ENCODE peak calls at places on chromosomes 5 and 9, in eight cellular contexts. One of them, this sample, is unnamed.

GRCh38 chr5:53071738-53072137 is 37.8 kb downstream of the MOCS2 start:
- DNase-seq in neuronal stem cell: no peak
- DNase-seq in astrocyte: peak
- DNase-seq in NT2/D1: no peak
- DNase-seq in fibroblast of lung: no peak
- DNase-seq in mammary epithelial cell: no peak
- DNase-seq in MM.1S: no peak
- DNase-seq in neural progenitor cell: no peak
- DNase-seq in this sample: peak

GRCh38 chr9:22682536-22683392 is 236.1 kb downstream of the DMRTA1 start:
- DNase-seq in neural progenitor cell: no peak
- DNase-seq in neuronal stem cell: no peak
- DNase-seq in MM.1S: peak
- DNase-seq in fibroblast of lung: peak
- DNase-seq in mammary epithelial cell: peak
- DNase-seq in NT2/D1: no peak
- DNase-seq in astrocyte: peak
- DNase-seq in this sample: peak

GRCh38 chr5:137022043-137022442 is 477.1 kb downstream of the SPOCK1 start:
- DNase-seq in mammary epithelial cell: no peak
- DNase-seq in MM.1S: no peak
- DNase-seq in NT2/D1: no peak
- DNase-seq in neuronal stem cell: no peak
- DNase-seq in neural progenitor cell: no peak
- DNase-seq in fibroblast of lung: peak
- DNase-seq in astrocyte: peak
- DNase-seq in this sample: no peak

GRCh38 chr9:37904647-37905505 is 949 bp upstream of the SLC25A51 start:
- DNase-seq in neural progenitor cell: no peak
- DNase-seq in NT2/D1: no peak
- DNase-seq in fibroblast of lung: no peak
- DNase-seq in neuronal stem cell: no peak
- DNase-seq in mammary epithelial cell: peak
- DNase-seq in MM.1S: peak
- DNase-seq in astrocyte: no peak
- DNase-seq in this sample: no peak

GRCh38 chr9:69976165-69976564 is 67.5 kb upstream of the MAMDC2 start:
- DNase-seq in fibroblast of lung: peak
- DNase-seq in neuronal stem cell: no peak
- DNase-seq in MM.1S: no peak
- DNase-seq in mammary epithelial cell: peak
- DNase-seq in NT2/D1: no peak
- DNase-seq in neural progenitor cell: no peak
- DNase-seq in astrocyte: peak
- DNase-seq in this sample: peak

GRCh38 chr5:134938020-134938419 is 29.7 kb upstream of the CATSPER3 start:
- DNase-seq in NT2/D1: no peak
- DNase-seq in mammary epithelial cell: no peak
- DNase-seq in fibroblast of lung: no peak
- DNase-seq in MM.1S: no peak
- DNase-seq in neuronal stem cell: no peak
- DNase-seq in astrocyte: no peak
- DNase-seq in neural progenitor cell: no peak
- DNase-seq in this sample: no peak

GRCh38 chr5:133116601-133117000 is 64.8 kb downstream of the HSPA4 start:
- DNase-seq in MM.1S: no peak
- DNase-seq in neural progenitor cell: no peak
- DNase-seq in fibroblast of lung: no peak
- DNase-seq in mammary epithelial cell: no peak
- DNase-seq in astrocyte: no peak
- DNase-seq in NT2/D1: no peak
- DNase-seq in neuronal stem cell: no peak
- DNase-seq in this sample: no peak

GRCh38 chr9:2087500-2088313 is 72.6 kb downstream of the SMARCA2 start:
- DNase-seq in neural progenitor cell: peak
- DNase-seq in mammary epithelial cell: peak
- DNase-seq in fibroblast of lung: peak
- DNase-seq in NT2/D1: peak
- DNase-seq in astrocyte: peak
- DNase-seq in MM.1S: peak
- DNase-seq in neuronal stem cell: no peak
- DNase-seq in this sample: peak

GRCh38 chr9:136603901-136604816 is 58.3 kb upstream of the NOTCH1 start:
- DNase-seq in fibroblast of lung: no peak
- DNase-seq in mammary epithelial cell: no peak
- DNase-seq in MM.1S: no peak
- DNase-seq in neuronal stem cell: no peak
- DNase-seq in NT2/D1: no peak
- DNase-seq in neural progenitor cell: no peak
- DNase-seq in astrocyte: no peak
- DNase-seq in this sample: no peak

GRCh38 chr5:97628011-97628410 is 445.0 kb upstream of the RIOK2 start:
- DNase-seq in neural progenitor cell: peak
- DNase-seq in NT2/D1: no peak
- DNase-seq in MM.1S: no peak
- DNase-seq in neuronal stem cell: no peak
- DNase-seq in fibroblast of lung: no peak
- DNase-seq in mammary epithelial cell: no peak
- DNase-seq in astrocyte: peak
- DNase-seq in this sample: peak

GRCh38 chr5:6492934-6493333 is 44.3 kb downstream of the UBE2QL1 start:
- DNase-seq in NT2/D1: no peak
- DNase-seq in MM.1S: no peak
- DNase-seq in astrocyte: no peak
- DNase-seq in mammary epithelial cell: no peak
- DNase-seq in neuronal stem cell: no peak
- DNase-seq in fibroblast of lung: no peak
- DNase-seq in neural progenitor cell: no peak
- DNase-seq in this sample: no peak

GRCh38 chr5:135139397-135140134 is 105.5 kb upstream of the PITX1 start:
- DNase-seq in mammary epithelial cell: peak
- DNase-seq in neuronal stem cell: no peak
- DNase-seq in fibroblast of lung: peak
- DNase-seq in MM.1S: no peak
- DNase-seq in NT2/D1: no peak
- DNase-seq in astrocyte: peak
- DNase-seq in neural progenitor cell: no peak
- DNase-seq in this sample: peak

GRCh38 chr5:87413116-87413645 is 451 bp upstream of the CCNH start:
- DNase-seq in fibroblast of lung: peak
- DNase-seq in neural progenitor cell: peak
- DNase-seq in MM.1S: no peak
- DNase-seq in NT2/D1: no peak
- DNase-seq in mammary epithelial cell: no peak
- DNase-seq in astrocyte: peak
- DNase-seq in neuronal stem cell: no peak
- DNase-seq in this sample: peak

GRCh38 chr5:118233601-118234000 is 754.7 kb downstream of the DTWD2 start:
- DNase-seq in neural progenitor cell: no peak
- DNase-seq in astrocyte: peak
- DNase-seq in MM.1S: no peak
- DNase-seq in neuronal stem cell: no peak
- DNase-seq in mammary epithelial cell: no peak
- DNase-seq in NT2/D1: no peak
- DNase-seq in fibroblast of lung: peak
- DNase-seq in this sample: peak

DNA sequence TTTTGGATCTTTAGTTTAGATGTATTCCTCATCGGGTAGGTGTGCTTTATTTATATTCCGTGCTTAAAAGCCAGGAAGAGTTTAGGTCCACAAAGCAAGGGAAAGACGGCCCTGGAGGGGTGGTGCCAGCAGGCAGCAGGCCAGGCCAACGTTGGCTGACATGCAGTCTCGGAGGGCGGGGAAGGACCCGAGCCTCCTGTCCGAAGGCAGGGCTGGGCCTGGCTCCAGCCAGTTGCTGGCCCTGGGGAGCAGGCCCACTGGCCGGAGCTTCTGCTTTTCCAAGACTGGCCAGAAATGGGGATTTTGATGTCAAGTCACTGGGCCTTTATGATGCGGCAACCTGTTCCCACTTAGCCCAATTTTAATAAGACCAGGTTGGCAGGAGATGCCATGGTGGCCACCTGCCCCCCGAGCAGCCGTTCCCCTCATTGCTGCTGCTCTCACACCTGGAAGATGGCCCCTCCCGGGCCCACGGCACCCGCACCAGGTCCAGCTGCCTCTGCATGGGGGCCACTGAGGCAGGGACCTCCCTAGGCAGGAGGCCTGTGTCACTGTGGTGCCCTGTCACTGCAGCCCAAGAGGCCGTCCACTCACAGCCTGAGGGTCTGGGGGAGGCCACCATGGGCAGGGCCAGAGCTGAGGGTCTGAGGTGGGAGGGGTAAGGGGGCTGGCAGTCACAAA is 23.2 kb downstream of the LPCAT1 start:
- DNase-seq in mammary epithelial cell: no peak
- DNase-seq in MM.1S: no peak
- DNase-seq in neural progenitor cell: no peak
- DNase-seq in NT2/D1: no peak
- DNase-seq in neuronal stem cell: no peak
- DNase-seq in astrocyte: no peak
- DNase-seq in fibroblast of lung: peak
- DNase-seq in this sample: no peak
- H3K9ac ChIP-seq in mammary epithelial cell: no peak
- H3K9ac ChIP-seq in MM.1S: no peak
- H3K9ac ChIP-seq in neural progenitor cell: no peak
- H3K9ac ChIP-seq in NT2/D1: no peak
- H3K9ac ChIP-seq in neuronal stem cell: no peak
- H3K9ac ChIP-seq in astrocyte: no peak
- H3K9ac ChIP-seq in fibroblast of lung: no peak
- H3K9ac ChIP-seq in this sample: no peak

GRCh38 chr5:157214399-157214798 is 33.8 kb downstream of the ITK start:
- DNase-seq in NT2/D1: no peak
- DNase-seq in mammary epithelial cell: no peak
- DNase-seq in neural progenitor cell: no peak
- DNase-seq in astrocyte: no peak
- DNase-seq in neuronal stem cell: no peak
- DNase-seq in fibroblast of lung: no peak
- DNase-seq in MM.1S: no peak
- DNase-seq in this sample: no peak

GRCh38 chr5:157216395-157217142 is 35.9 kb downstream of the ITK start:
- DNase-seq in mammary epithelial cell: no peak
- DNase-seq in neural progenitor cell: no peak
- DNase-seq in MM.1S: no peak
- DNase-seq in NT2/D1: no peak
- DNase-seq in fibroblast of lung: no peak
- DNase-seq in astrocyte: no peak
- DNase-seq in neuronal stem cell: no peak
- DNase-seq in this sample: no peak

GRCh38 chr5:157215826-157216167 is 35.2 kb downstream of the ITK start:
- DNase-seq in neuronal stem cell: no peak
- DNase-seq in NT2/D1: no peak
- DNase-seq in astrocyte: no peak
- DNase-seq in fibroblast of lung: no peak
- DNase-seq in mammary epithelial cell: no peak
- DNase-seq in neural progenitor cell: no peak
- DNase-seq in MM.1S: no peak
- DNase-seq in this sample: no peak

GRCh38 chr5:157213527-157214243 is 33.0 kb downstream of the ITK start:
- DNase-seq in astrocyte: no peak
- DNase-seq in NT2/D1: no peak
- DNase-seq in neuronal stem cell: no peak
- DNase-seq in MM.1S: no peak
- DNase-seq in fibroblast of lung: no peak
- DNase-seq in mammary epithelial cell: no peak
- DNase-seq in neural progenitor cell: no peak
- DNase-seq in this sample: no peak

GRCh38 chr5:157215143-157215825 is 34.6 kb downstream of the ITK start:
- DNase-seq in NT2/D1: no peak
- DNase-seq in fibroblast of lung: no peak
- DNase-seq in neuronal stem cell: no peak
- DNase-seq in neural progenitor cell: no peak
- DNase-seq in MM.1S: no peak
- DNase-seq in astrocyte: no peak
- DNase-seq in mammary epithelial cell: no peak
- DNase-seq in this sample: no peak
- H3K9ac ChIP-seq in NT2/D1: no peak
- H3K9ac ChIP-seq in fibroblast of lung: no peak
- H3K9ac ChIP-seq in neuronal stem cell: no peak
- H3K9ac ChIP-seq in neural progenitor cell: no peak
- H3K9ac ChIP-seq in MM.1S: no peak
- H3K9ac ChIP-seq in astrocyte: no peak
- H3K9ac ChIP-seq in mammary epithelial cell: no peak
- H3K9ac ChIP-seq in this sample: no peak

DNA sequence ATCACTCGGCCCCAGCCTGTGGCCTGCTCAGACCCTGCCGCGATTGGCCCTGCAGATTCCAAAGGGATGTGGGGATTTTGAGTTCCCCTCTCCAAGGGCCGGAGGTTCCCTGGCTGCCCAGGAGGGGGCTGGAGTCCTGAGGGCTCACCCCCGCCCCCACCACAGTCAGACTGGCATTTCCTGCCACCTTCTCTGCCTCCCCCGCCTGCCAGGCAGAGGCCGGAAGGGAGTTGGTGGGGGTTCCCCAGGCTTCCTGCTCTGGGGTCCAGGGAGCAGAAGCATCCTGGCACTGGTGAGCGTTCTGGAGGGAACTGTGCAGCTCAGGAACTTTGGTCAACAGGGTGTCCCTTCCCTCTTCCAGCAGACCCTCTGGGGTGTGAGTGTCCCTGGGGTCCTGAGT is 70.6 kb downstream of the RXRA start:
- DNase-seq in NT2/D1: no peak
- DNase-seq in astrocyte: no peak
- DNase-seq in fibroblast of lung: no peak
- DNase-seq in MM.1S: no peak
- DNase-seq in neural progenitor cell: no peak
- DNase-seq in mammary epithelial cell: no peak
- DNase-seq in neuronal stem cell: no peak
- DNase-seq in this sample: no peak
- H3K9ac ChIP-seq in NT2/D1: peak
- H3K9ac ChIP-seq in astrocyte: no peak
- H3K9ac ChIP-seq in fibroblast of lung: no peak
- H3K9ac ChIP-seq in MM.1S: peak
- H3K9ac ChIP-seq in neural progenitor cell: no peak
- H3K9ac ChIP-seq in mammary epithelial cell: peak
- H3K9ac ChIP-seq in neuronal stem cell: no peak
- H3K9ac ChIP-seq in this sample: no peak

GRCh38 chr5:180373475-180374269 is 20.5 kb upstream of the GFPT2 start:
- DNase-seq in NT2/D1: no peak
- DNase-seq in neural progenitor cell: no peak
- DNase-seq in neuronal stem cell: no peak
- DNase-seq in astrocyte: no peak
- DNase-seq in MM.1S: no peak
- DNase-seq in fibroblast of lung: no peak
- DNase-seq in mammary epithelial cell: no peak
- DNase-seq in this sample: no peak

GRCh38 chr5:180367991-180368390 is 14.9 kb upstream of the GFPT2 start:
- DNase-seq in neuronal stem cell: no peak
- DNase-seq in astrocyte: no peak
- DNase-seq in neural progenitor cell: no peak
- DNase-seq in fibroblast of lung: no peak
- DNase-seq in NT2/D1: no peak
- DNase-seq in MM.1S: no peak
- DNase-seq in mammary epithelial cell: no peak
- DNase-seq in this sample: no peak

GRCh38 chr5:180371949-180372348 is 18.8 kb upstream of the GFPT2 start:
- DNase-seq in astrocyte: no peak
- DNase-seq in neuronal stem cell: no peak
- DNase-seq in neural progenitor cell: no peak
- DNase-seq in NT2/D1: no peak
- DNase-seq in fibroblast of lung: no peak
- DNase-seq in mammary epithelial cell: no peak
- DNase-seq in MM.1S: no peak
- DNase-seq in this sample: no peak

GRCh38 chr5:180367300-180367699 is 14.2 kb upstream of the GFPT2 start:
- DNase-seq in neural progenitor cell: no peak
- DNase-seq in fibroblast of lung: no peak
- DNase-seq in mammary epithelial cell: no peak
- DNase-seq in neuronal stem cell: no peak
- DNase-seq in NT2/D1: no peak
- DNase-seq in MM.1S: no peak
- DNase-seq in astrocyte: no peak
- DNase-seq in this sample: no peak

GRCh38 chr5:180370861-180371641 is 17.9 kb upstream of the GFPT2 start:
- DNase-seq in NT2/D1: no peak
- DNase-seq in neural progenitor cell: no peak
- DNase-seq in astrocyte: no peak
- DNase-seq in mammary epithelial cell: no peak
- DNase-seq in fibroblast of lung: no peak
- DNase-seq in MM.1S: no peak
- DNase-seq in neuronal stem cell: no peak
- DNase-seq in this sample: no peak
- H3K9ac ChIP-seq in NT2/D1: no peak
- H3K9ac ChIP-seq in neural progenitor cell: no peak
- H3K9ac ChIP-seq in astrocyte: no peak
- H3K9ac ChIP-seq in mammary epithelial cell: no peak
- H3K9ac ChIP-seq in fibroblast of lung: no peak
- H3K9ac ChIP-seq in MM.1S: no peak
- H3K9ac ChIP-seq in neuronal stem cell: no peak
- H3K9ac ChIP-seq in this sample: no peak

This sample was measured in adipocyte.